ENCODE peak calls at places on chromosomes 3 and 15, in ten cellular contexts. T is T-helper 1 cell; Y is NCI-H774; W is MCF 10A; C is stimulated activated CD8-positive, alpha-beta memory T cell treated with anti-CD3 and anti-CD28 coated beads, Interleukin-7, amount 100 ng/mL, for 4 hours; S is iris pigment epithelial cell; X is naive B cell; L is endothelial cell; N is ACHN; A is GM04503. M is an unnamed sample.
A peak's percentile ranks its signal among the peaks of the same experiment; 100 is the strongest.

GRCh38 chr15:64288577-64288976 is 67.4 kb downstream of the CSNK1G1 start:
- DNase-seq in T (no peak), A (no peak), Y (no peak), L (no peak), N (no peak), X (no peak), W (no peak), C (no peak), S (peak; percentile 78), M (peak; percentile 81)

GRCh38 chr3:42547401-42547945 is 34.3 kb downstream of the SEC22C start:
- DNase-seq in L (peak; percentile 74), W (peak; percentile 56), X (peak; percentile 44), N (peak; percentile 34), S (peak; percentile 53), C (peak; percentile 38), Y (peak; percentile 7), T (peak; percentile 49), A (no peak), M (peak; percentile 36)

GRCh38 chr3:34868935-34869334 is 770.4 kb upstream of the ARPP21 start:
- DNase-seq in S (no peak), T (no peak), L (no peak), Y (no peak), N (no peak), W (no peak), X (no peak), A (no peak), C (no peak), M (no peak)

GRCh38 chr3:16370872-16371740 is 106.1 kb downstream of the OXNAD1 start:
- DNase-seq in C (no peak), N (no peak), L (no peak), W (no peak), T (peak; percentile 21), X (peak; percentile 64), A (no peak), Y (peak; percentile 5), S (peak; percentile 21), M (peak; percentile 19)

GRCh38 chr15:46855388-46855787 is 861.9 kb upstream of the SEMA6D start:
- DNase-seq in S (no peak), A (no peak), L (no peak), C (no peak), X (no peak), T (no peak), N (no peak), Y (no peak), W (no peak), M (no peak)

GRCh38 chr15:64096486-64097431 is 977 bp downstream of the SNX1 start:
- DNase-seq in S (peak; percentile 65), Y (no peak), T (peak; percentile 17), N (peak; percentile 55), A (no peak), W (peak; percentile 37), X (no peak), L (no peak), C (no peak), M (peak; percentile 49)

GRCh38 chr3:50532062-50532705 is 28.8 kb upstream of the CACNA2D2 start:
- DNase-seq in Y (no peak), N (no peak), A (no peak), L (no peak), W (no peak), C (no peak), T (no peak), S (no peak), X (no peak), M (peak; percentile 25)

GRCh38 chr15:89067751-89068150 is 20.5 kb upstream of the ABHD2 start:
- DNase-seq in W (no peak), T (no peak), N (peak; percentile 82), C (no peak), S (peak; percentile 27), A (no peak), X (no peak), Y (no peak), L (no peak), M (peak; percentile 50)

GRCh38 chr3:50275996-50276761 is 2.7 kb upstream of the LSMEM2 start:
- DNase-seq in X (no peak), Y (no peak), W (no peak), C (no peak), N (no peak), A (no peak), T (peak; percentile 46), L (no peak), S (no peak), M (no peak)

GRCh38 chr15:55683366-55683765 is 59.6 kb downstream of the PRTG start:
- DNase-seq in A (peak; percentile 21), W (peak; percentile 62), S (peak; percentile 71), Y (no peak), C (no peak), N (no peak), X (no peak), T (no peak), L (no peak), M (no peak)

GRCh38 chr3:137582484-137582883 is 181.6 kb upstream of the SOX14 start:
- DNase-seq in N (no peak), X (no peak), S (no peak), W (no peak), T (no peak), C (no peak), A (no peak), L (no peak), Y (no peak), M (no peak)

GRCh38 chr3:169939751-169940150 is 26.9 kb upstream of the SEC62 start:
- DNase-seq in C (no peak), X (no peak), N (no peak), W (no peak), A (no peak), S (no peak), T (no peak), L (no peak), Y (no peak), M (no peak)

GRCh38 chr3:53191836-53192480 is 30.9 kb downstream of the PRKCD start:
- DNase-seq in C (no peak), Y (no peak), N (no peak), L (no peak), X (no peak), W (no peak), T (no peak), S (no peak), A (no peak), M (no peak)

GRCh38 chr3:105829879-105830622 is 38.8 kb downstream of the CBLB start:
- DNase-seq in N (no peak), C (no peak), Y (no peak), X (no peak), T (peak; percentile 40), L (no peak), A (no peak), S (peak; percentile 91), W (no peak), M (peak; percentile 77)

GRCh38 chr3:116337229-116337628 is 108.1 kb downstream of the LSAMP start:
- DNase-seq in W (no peak), C (no peak), N (peak; percentile 11), S (no peak), L (no peak), Y (no peak), A (no peak), X (no peak), T (no peak), M (no peak)

GRCh38 chr3:183108002-183108449 is 8.7 kb upstream of the MCCC1 start:
- DNase-seq in W (no peak), L (no peak), X (no peak), Y (peak; percentile 69), A (no peak), C (no peak), T (no peak), S (peak; percentile 29), N (no peak), M (peak; percentile 34)

GRCh38 chr3:139180489-139180888 is 135.8 kb upstream of the PRR23C start:
- DNase-seq in X (no peak), A (no peak), S (no peak), L (no peak), W (no peak), N (no peak), Y (no peak), T (no peak), C (no peak), M (no peak)

GRCh38 chr15:76270876-76271275 is 40.4 kb downstream of the ETFA start:
- DNase-seq in C (no peak), W (no peak), A (no peak), T (no peak), N (no peak), X (no peak), S (no peak), Y (no peak), L (no peak), M (no peak)

GRCh38 chr3:85167576-85167975 is 208.8 kb downstream of the CADM2 start:
- DNase-seq in A (no peak), Y (no peak), C (no peak), L (no peak), T (no peak), S (no peak), X (no peak), W (no peak), N (no peak), M (no peak)

GRCh38 chr15:71362987-71363968 is 248.0 kb downstream of the THSD4 start:
- DNase-seq in A (no peak), W (no peak), N (no peak), S (no peak), Y (no peak), T (no peak), L (no peak), C (no peak), X (no peak), M (no peak)

GRCh38 chr15:91298101-91298500 is 198.0 kb downstream of the SV2B start:
- DNase-seq in T (no peak), Y (no peak), C (no peak), A (no peak), X (no peak), S (no peak), W (no peak), N (no peak), L (no peak), M (no peak)

GRCh38 chr3:3015472-3016089 is 94.6 kb downstream of the IL5RA start:
- DNase-seq in N (peak; percentile 25), L (no peak), X (no peak), Y (peak; percentile 31), T (no peak), S (peak; percentile 7), C (no peak), A (no peak), W (peak; percentile 53), M (no peak)

GRCh38 chr3:138681463-138682215 is 73.1 kb downstream of the FAIM start:
- DNase-seq in L (no peak), T (no peak), A (no peak), X (no peak), W (no peak), S (no peak), N (no peak), Y (no peak), C (no peak), M (no peak)

GRCh38 chr3:159904455-159904854 is 84.2 kb upstream of the IL12A start:
- DNase-seq in N (no peak), A (no peak), W (no peak), S (no peak), X (no peak), Y (no peak), T (no peak), L (no peak), C (no peak), M (no peak)

GRCh38 chr3:85821130-85821756 is 862.5 kb downstream of the CADM2 start:
- DNase-seq in L (peak; percentile 51), S (peak; percentile 27), A (no peak), C (no peak), T (no peak), N (peak; percentile 32), Y (no peak), W (peak; percentile 46), X (no peak), M (no peak)

GRCh38 chr3:112759210-112759609 is 87.5 kb downstream of the CD200R1L start:
- DNase-seq in X (no peak), W (no peak), N (no peak), Y (no peak), T (no peak), A (no peak), L (no peak), C (no peak), S (no peak), M (no peak)

GRCh38 chr15:19899021-19899824 is 642.4 kb downstream of the GOLGA6L6 start:
- DNase-seq in L (no peak), A (no peak), W (no peak), C (no peak), T (no peak), S (no peak), X (no peak), N (no peak), Y (no peak), M (no peak)

GRCh38 chr3:170027691-170028102 is 10.1 kb upstream of the GPR160 start:
- DNase-seq in X (no peak), S (no peak), W (no peak), A (no peak), N (no peak), Y (no peak), T (peak; percentile 63), C (no peak), L (no peak), M (no peak)

M was measured in M059J.